ENCODE peak calls at places on chromosome 4, in ten cellular contexts. One of them, this sample, is unnamed.

GRCh38 chr4:102533916-102534315 is 32.8 kb downstream of the NFKB1 start:
- DNase-seq in upper lobe of right lung: no peak
- DNase-seq in left ventricle myocardium inferior: no peak
- DNase-seq in heart right ventricle: no peak
- DNase-seq in endothelial cell: no peak
- DNase-seq in astrocyte: no peak
- DNase-seq in CD14-positive monocyte: no peak
- DNase-seq in pancreas: no peak
- DNase-seq in AG09319: no peak
- DNase-seq in HCT116: no peak
- DNase-seq in this sample: no peak

GRCh38 chr4:170990989-170991589 is 822.1 kb upstream of the GALNTL6 start:
- DNase-seq in HCT116: peak
- DNase-seq in endothelial cell: peak
- DNase-seq in AG09319: no peak
- DNase-seq in pancreas: peak
- DNase-seq in astrocyte: no peak
- DNase-seq in CD14-positive monocyte: no peak
- DNase-seq in heart right ventricle: no peak
- DNase-seq in upper lobe of right lung: no peak
- DNase-seq in left ventricle myocardium inferior: no peak
- DNase-seq in this sample: peak

GRCh38 chr4:83974111-83974789 is 438.3 kb downstream of the GPAT3 start:
- DNase-seq in HCT116: no peak
- DNase-seq in endothelial cell: no peak
- DNase-seq in CD14-positive monocyte: no peak
- DNase-seq in heart right ventricle: no peak
- DNase-seq in pancreas: no peak
- DNase-seq in upper lobe of right lung: no peak
- DNase-seq in left ventricle myocardium inferior: no peak
- DNase-seq in astrocyte: no peak
- DNase-seq in AG09319: no peak
- DNase-seq in this sample: no peak

GRCh38 chr4:75494563-75494962 is 19.6 kb downstream of the RCHY1 start:
- DNase-seq in HCT116: no peak
- DNase-seq in CD14-positive monocyte: no peak
- DNase-seq in heart right ventricle: no peak
- DNase-seq in pancreas: no peak
- DNase-seq in left ventricle myocardium inferior: no peak
- DNase-seq in AG09319: no peak
- DNase-seq in endothelial cell: no peak
- DNase-seq in astrocyte: peak
- DNase-seq in upper lobe of right lung: no peak
- DNase-seq in this sample: no peak

GRCh38 chr4:123398151-123398802 is 1.7 kb downstream of the SPRY1 start:
- DNase-seq in CD14-positive monocyte: peak
- DNase-seq in pancreas: peak
- DNase-seq in astrocyte: peak
- DNase-seq in endothelial cell: peak
- DNase-seq in HCT116: peak
- DNase-seq in AG09319: no peak
- DNase-seq in heart right ventricle: peak
- DNase-seq in upper lobe of right lung: peak
- DNase-seq in left ventricle myocardium inferior: peak
- DNase-seq in this sample: peak

GRCh38 chr4:8033067-8033755 is 93.5 kb upstream of the AFAP1 start:
- DNase-seq in left ventricle myocardium inferior: no peak
- DNase-seq in pancreas: no peak
- DNase-seq in endothelial cell: no peak
- DNase-seq in AG09319: no peak
- DNase-seq in HCT116: no peak
- DNase-seq in CD14-positive monocyte: no peak
- DNase-seq in upper lobe of right lung: no peak
- DNase-seq in heart right ventricle: no peak
- DNase-seq in astrocyte: no peak
- DNase-seq in this sample: no peak

GRCh38 chr4:86968477-86969015 is 33.7 kb downstream of the AFF1 start:
- DNase-seq in left ventricle myocardium inferior: no peak
- DNase-seq in astrocyte: no peak
- DNase-seq in heart right ventricle: no peak
- DNase-seq in HCT116: no peak
- DNase-seq in CD14-positive monocyte: no peak
- DNase-seq in AG09319: no peak
- DNase-seq in endothelial cell: no peak
- DNase-seq in upper lobe of right lung: no peak
- DNase-seq in pancreas: no peak
- DNase-seq in this sample: no peak

GRCh38 chr4:62250100-62250499 is 1050.0 kb downstream of the ADGRL3 start:
- DNase-seq in pancreas: no peak
- DNase-seq in left ventricle myocardium inferior: no peak
- DNase-seq in CD14-positive monocyte: no peak
- DNase-seq in AG09319: no peak
- DNase-seq in astrocyte: no peak
- DNase-seq in heart right ventricle: no peak
- DNase-seq in upper lobe of right lung: no peak
- DNase-seq in endothelial cell: no peak
- DNase-seq in HCT116: no peak
- DNase-seq in this sample: no peak

GRCh38 chr4:4420421-4420820 is 33.5 kb downstream of the NSG1 start:
- DNase-seq in HCT116: no peak
- DNase-seq in heart right ventricle: no peak
- DNase-seq in endothelial cell: no peak
- DNase-seq in astrocyte: no peak
- DNase-seq in pancreas: no peak
- DNase-seq in CD14-positive monocyte: no peak
- DNase-seq in AG09319: no peak
- DNase-seq in left ventricle myocardium inferior: no peak
- DNase-seq in upper lobe of right lung: no peak
- DNase-seq in this sample: no peak

GRCh38 chr4:40185830-40186664 is 10.8 kb upstream of the RHOH start:
- DNase-seq in HCT116: no peak
- DNase-seq in astrocyte: peak
- DNase-seq in pancreas: no peak
- DNase-seq in heart right ventricle: no peak
- DNase-seq in CD14-positive monocyte: no peak
- DNase-seq in left ventricle myocardium inferior: no peak
- DNase-seq in endothelial cell: no peak
- DNase-seq in AG09319: no peak
- DNase-seq in upper lobe of right lung: no peak
- DNase-seq in this sample: peak

GRCh38 chr4:129998436-129999150 is 902.6 kb downstream of the C4orf33 start:
- DNase-seq in CD14-positive monocyte: no peak
- DNase-seq in AG09319: no peak
- DNase-seq in upper lobe of right lung: no peak
- DNase-seq in astrocyte: no peak
- DNase-seq in pancreas: no peak
- DNase-seq in heart right ventricle: no peak
- DNase-seq in HCT116: no peak
- DNase-seq in left ventricle myocardium inferior: no peak
- DNase-seq in endothelial cell: no peak
- DNase-seq in this sample: no peak

GRCh38 chr4:80489798-80490197 is 154.3 kb downstream of the CFAP299 start:
- DNase-seq in left ventricle myocardium inferior: no peak
- DNase-seq in pancreas: no peak
- DNase-seq in CD14-positive monocyte: no peak
- DNase-seq in AG09319: no peak
- DNase-seq in endothelial cell: no peak
- DNase-seq in upper lobe of right lung: no peak
- DNase-seq in astrocyte: no peak
- DNase-seq in HCT116: no peak
- DNase-seq in heart right ventricle: no peak
- DNase-seq in this sample: no peak

GRCh38 chr4:51997647-51998046 is 22.5 kb downstream of the LRRC66 start:
- DNase-seq in pancreas: no peak
- DNase-seq in HCT116: no peak
- DNase-seq in upper lobe of right lung: no peak
- DNase-seq in left ventricle myocardium inferior: no peak
- DNase-seq in CD14-positive monocyte: no peak
- DNase-seq in AG09319: no peak
- DNase-seq in heart right ventricle: no peak
- DNase-seq in endothelial cell: no peak
- DNase-seq in astrocyte: no peak
- DNase-seq in this sample: no peak
- TF ChIP-seq CTCF in pancreas: no peak
- TF ChIP-seq CTCF in HCT116: no peak
- TF ChIP-seq CTCF in upper lobe of right lung: no peak
- TF ChIP-seq CTCF in left ventricle myocardium inferior: no peak
- TF ChIP-seq CTCF in CD14-positive monocyte: no peak
- TF ChIP-seq CTCF in AG09319: no peak
- TF ChIP-seq CTCF in heart right ventricle: no peak
- TF ChIP-seq CTCF in endothelial cell: no peak
- TF ChIP-seq CTCF in astrocyte: no peak
- TF ChIP-seq CTCF in this sample: no peak

DNA sequence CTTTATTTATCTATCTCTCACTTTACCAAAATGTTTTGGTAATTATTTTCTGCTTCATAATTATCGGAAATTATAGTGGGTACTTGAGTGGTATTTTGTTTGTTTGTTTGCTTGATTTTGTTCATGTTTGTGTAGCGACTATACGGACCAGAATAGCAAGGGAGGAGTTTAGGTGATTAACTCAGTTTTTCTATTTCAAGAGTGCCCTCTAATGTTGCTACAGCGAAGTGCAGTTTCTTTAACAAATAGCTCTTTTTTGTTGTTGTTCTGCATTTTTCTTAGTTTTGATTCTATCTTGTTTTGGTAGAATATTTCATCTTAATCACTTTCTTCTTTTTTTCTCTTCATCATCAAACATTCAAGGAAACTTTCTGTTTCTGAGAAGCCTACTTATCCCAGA is 40.8 kb upstream of the QRFPR start:
- DNase-seq in pancreas: no peak
- DNase-seq in endothelial cell: no peak
- DNase-seq in heart right ventricle: no peak
- DNase-seq in astrocyte: no peak
- DNase-seq in CD14-positive monocyte: no peak
- DNase-seq in AG09319: no peak
- DNase-seq in HCT116: peak
- DNase-seq in left ventricle myocardium inferior: no peak
- DNase-seq in upper lobe of right lung: no peak
- DNase-seq in this sample: no peak
- TF ChIP-seq CTCF in pancreas: no peak
- TF ChIP-seq CTCF in endothelial cell: peak
- TF ChIP-seq CTCF in heart right ventricle: peak
- TF ChIP-seq CTCF in astrocyte: peak
- TF ChIP-seq CTCF in CD14-positive monocyte: no peak
- TF ChIP-seq CTCF in AG09319: peak
- TF ChIP-seq CTCF in HCT116: peak
- TF ChIP-seq CTCF in left ventricle myocardium inferior: peak
- TF ChIP-seq CTCF in upper lobe of right lung: peak
- TF ChIP-seq CTCF in this sample: peak

GRCh38 chr4:19304028-19304427 is 947.7 kb upstream of the SLIT2 start:
- DNase-seq in endothelial cell: no peak
- DNase-seq in CD14-positive monocyte: no peak
- DNase-seq in upper lobe of right lung: no peak
- DNase-seq in heart right ventricle: no peak
- DNase-seq in HCT116: no peak
- DNase-seq in astrocyte: no peak
- DNase-seq in AG09319: no peak
- DNase-seq in pancreas: no peak
- DNase-seq in left ventricle myocardium inferior: no peak
- DNase-seq in this sample: no peak

GRCh38 chr4:19309365-19309764 is 942.3 kb upstream of the SLIT2 start:
- DNase-seq in AG09319: peak
- DNase-seq in astrocyte: peak
- DNase-seq in endothelial cell: no peak
- DNase-seq in heart right ventricle: no peak
- DNase-seq in left ventricle myocardium inferior: no peak
- DNase-seq in pancreas: no peak
- DNase-seq in CD14-positive monocyte: no peak
- DNase-seq in HCT116: no peak
- DNase-seq in upper lobe of right lung: no peak
- DNase-seq in this sample: no peak
- TF ChIP-seq CTCF in AG09319: peak
- TF ChIP-seq CTCF in astrocyte: no peak
- TF ChIP-seq CTCF in endothelial cell: no peak
- TF ChIP-seq CTCF in heart right ventricle: no peak
- TF ChIP-seq CTCF in left ventricle myocardium inferior: peak
- TF ChIP-seq CTCF in pancreas: no peak
- TF ChIP-seq CTCF in CD14-positive monocyte: no peak
- TF ChIP-seq CTCF in HCT116: peak
- TF ChIP-seq CTCF in upper lobe of right lung: peak
- TF ChIP-seq CTCF in this sample: no peak

GRCh38 chr4:131638776-131639175 is 1510.3 kb upstream of the PCDH10 start:
- DNase-seq in astrocyte: peak
- DNase-seq in heart right ventricle: no peak
- DNase-seq in HCT116: no peak
- DNase-seq in AG09319: no peak
- DNase-seq in CD14-positive monocyte: no peak
- DNase-seq in endothelial cell: no peak
- DNase-seq in left ventricle myocardium inferior: no peak
- DNase-seq in upper lobe of right lung: no peak
- DNase-seq in pancreas: no peak
- DNase-seq in this sample: no peak

GRCh38 chr4:131649227-131649626 is 1499.9 kb upstream of the PCDH10 start:
- DNase-seq in HCT116: no peak
- DNase-seq in upper lobe of right lung: no peak
- DNase-seq in pancreas: no peak
- DNase-seq in CD14-positive monocyte: no peak
- DNase-seq in AG09319: no peak
- DNase-seq in left ventricle myocardium inferior: no peak
- DNase-seq in endothelial cell: no peak
- DNase-seq in heart right ventricle: no peak
- DNase-seq in astrocyte: no peak
- DNase-seq in this sample: no peak

GRCh38 chr4:131644619-131645018 is 1504.5 kb upstream of the PCDH10 start:
- DNase-seq in heart right ventricle: no peak
- DNase-seq in CD14-positive monocyte: no peak
- DNase-seq in astrocyte: no peak
- DNase-seq in pancreas: no peak
- DNase-seq in AG09319: no peak
- DNase-seq in HCT116: peak
- DNase-seq in upper lobe of right lung: no peak
- DNase-seq in left ventricle myocardium inferior: no peak
- DNase-seq in endothelial cell: peak
- DNase-seq in this sample: no peak
- TF ChIP-seq CTCF in heart right ventricle: no peak
- TF ChIP-seq CTCF in CD14-positive monocyte: no peak
- TF ChIP-seq CTCF in astrocyte: peak
- TF ChIP-seq CTCF in pancreas: no peak
- TF ChIP-seq CTCF in AG09319: no peak
- TF ChIP-seq CTCF in HCT116: peak
- TF ChIP-seq CTCF in upper lobe of right lung: no peak
- TF ChIP-seq CTCF in left ventricle myocardium inferior: no peak
- TF ChIP-seq CTCF in endothelial cell: no peak
- TF ChIP-seq CTCF in this sample: no peak

GRCh38 chr4:158170691-158171455 is 2.0 kb downstream of the GASK1B start:
- DNase-seq in heart right ventricle: peak
- DNase-seq in CD14-positive monocyte: peak
- DNase-seq in AG09319: no peak
- DNase-seq in left ventricle myocardium inferior: peak
- DNase-seq in upper lobe of right lung: peak
- DNase-seq in astrocyte: no peak
- DNase-seq in HCT116: no peak
- DNase-seq in pancreas: no peak
- DNase-seq in endothelial cell: no peak
- DNase-seq in this sample: peak
- TF ChIP-seq CTCF in heart right ventricle: peak
- TF ChIP-seq CTCF in CD14-positive monocyte: peak
- TF ChIP-seq CTCF in AG09319: peak
- TF ChIP-seq CTCF in left ventricle myocardium inferior: peak
- TF ChIP-seq CTCF in upper lobe of right lung: peak
- TF ChIP-seq CTCF in astrocyte: no peak
- TF ChIP-seq CTCF in HCT116: no peak
- TF ChIP-seq CTCF in pancreas: no peak
- TF ChIP-seq CTCF in endothelial cell: peak
- TF ChIP-seq CTCF in this sample: peak

GRCh38 chr4:71709961-71710360 is 73.9 kb downstream of the GC start:
- DNase-seq in HCT116: no peak
- DNase-seq in endothelial cell: no peak
- DNase-seq in left ventricle myocardium inferior: no peak
- DNase-seq in AG09319: no peak
- DNase-seq in CD14-positive monocyte: no peak
- DNase-seq in astrocyte: no peak
- DNase-seq in pancreas: no peak
- DNase-seq in heart right ventricle: no peak
- DNase-seq in upper lobe of right lung: no peak
- DNase-seq in this sample: no peak
- TF ChIP-seq CTCF in HCT116: no peak
- TF ChIP-seq CTCF in endothelial cell: no peak
- TF ChIP-seq CTCF in left ventricle myocardium inferior: no peak
- TF ChIP-seq CTCF in AG09319: peak
- TF ChIP-seq CTCF in CD14-positive monocyte: no peak
- TF ChIP-seq CTCF in astrocyte: peak
- TF ChIP-seq CTCF in pancreas: no peak
- TF ChIP-seq CTCF in heart right ventricle: no peak
- TF ChIP-seq CTCF in upper lobe of right lung: no peak
- TF ChIP-seq CTCF in this sample: no peak

This sample was measured in GM13976.